ENCODE peak calls at places on chromosomes 5 and 9, in four cellular contexts. A is tibial nerve, O is lower lobe of right lung, X is upper lobe of right lung. H is an unnamed sample.

GRCh38 chr5:113176196-113176595 is 199.6 kb downstream of the DCP2 start:
- DNase-seq in A (no peak), O (no peak), X (no peak), H (no peak)

GRCh38 chr9:27489087-27489876 is 34.8 kb upstream of the IFNK start:
- DNase-seq in A (no peak), O (no peak), X (no peak), H (no peak)

GRCh38 chr5:6704361-6704851 is 8.8 kb upstream of the TENT4A start:
- DNase-seq in A (no peak), O (peak; percentile 64), X (peak; percentile 81), H (peak; percentile 81)

GRCh38 chr5:94031631-94032030 is 290.2 kb upstream of the POU5F2 start:
- DNase-seq in A (no peak), O (no peak), X (no peak), H (no peak)

GRCh38 chr5:156169495-156169894 is 157.5 kb upstream of the SGCD start:
- DNase-seq in A (no peak), O (no peak), X (no peak), H (no peak)

GRCh38 chr5:96687080-96687479 is 24.9 kb downstream of the CAST start:
- DNase-seq in A (no peak), O (no peak), X (no peak), H (no peak)

GRCh38 chr9:6667633-6668280 is 22.2 kb upstream of the GLDC start:
- DNase-seq in A (no peak), O (no peak), X (no peak), H (peak; percentile 15)

GRCh38 chr5:10250804-10251276 is 760 bp downstream of the CCT5 start:
- DNase-seq in A (no peak), O (no peak), X (no peak), H (peak; percentile 41)

GRCh38 chr9:85425153-85425611 is 316.6 kb downstream of the AGTPBP1 start:
- DNase-seq in A (peak; percentile 43), O (peak; percentile 64), X (peak; percentile 73), H (peak; percentile 81)

GRCh38 chr9:100084145-100084478 is 14.7 kb downstream of the ERP44 start:
- DNase-seq in A (no peak), O (no peak), X (no peak), H (no peak)

GRCh38 chr9:76162751-76163500 is 231.3 kb downstream of the RFK start:
- DNase-seq in A (no peak), O (no peak), X (no peak), H (no peak)
- H3K27ac ChIP-seq in A (no peak overlapping the region), O (no peak overlapping the region), X (no peak overlapping the region), H (no peak overlapping the region)

GRCh38 chr9:71003346-71003745 is 118.1 kb downstream of the TRPM3 start:
- DNase-seq in A (no peak), O (no peak), X (no peak), H (no peak)
- TF ChIP-seq CTCF in A (no peak), O (no peak), X (no peak), H (no peak)

GRCh38 chr9:73137286-73137899 is 14.3 kb upstream of the ANXA1 start:
- DNase-seq in A (no peak), O (no peak), X (no peak), H (no peak)
- H3K27ac ChIP-seq in A (no peak overlapping the region), O (no peak overlapping the region), X (no peak overlapping the region), H (no peak overlapping the region)

GRCh38 chr5:11905209-11905608 is 963 bp upstream of the CTNND2 start:
- DNase-seq in A (no peak), O (no peak), X (no peak), H (no peak)

GRCh38 chr5:11903614-11904269 is 504 bp downstream of the CTNND2 start:
- DNase-seq in A (no peak), O (no peak), X (peak; percentile 56), H (peak; percentile 7)

GRCh38 chr5:11909471-11909870 is 5.2 kb upstream of the CTNND2 start:
- DNase-seq in A (no peak), O (no peak), X (no peak), H (no peak)

GRCh38 chr5:11904270-11904906 is at the start of gene CTNND2:
- DNase-seq in A (no peak), O (peak; percentile 49), X (peak; percentile 67), H (peak; percentile 14)

DNA sequence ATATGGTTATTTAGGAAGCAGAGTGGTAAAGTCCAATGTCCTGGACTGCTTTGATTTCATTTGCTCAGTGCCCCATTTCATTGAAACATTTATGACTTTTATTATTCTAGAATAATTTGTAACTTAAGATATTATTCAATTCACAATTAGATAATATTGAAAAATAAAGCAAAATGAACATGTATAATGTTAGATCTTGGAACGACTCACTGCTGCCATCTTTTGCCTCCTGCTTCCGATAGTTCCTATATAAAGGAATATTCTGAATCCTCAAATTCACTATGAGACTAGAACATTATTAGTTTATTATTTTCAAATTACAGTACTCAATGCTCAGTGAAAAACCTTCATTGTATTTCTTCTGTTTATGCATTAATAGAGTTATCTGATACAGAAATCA is 2.2 kb upstream of the CTNND2 start:
- DNase-seq in A (no peak), O (no peak), X (no peak), H (no peak)
- TF ChIP-seq CTCF in A (no peak), O (no peak), X (no peak), H (no peak)

DNA sequence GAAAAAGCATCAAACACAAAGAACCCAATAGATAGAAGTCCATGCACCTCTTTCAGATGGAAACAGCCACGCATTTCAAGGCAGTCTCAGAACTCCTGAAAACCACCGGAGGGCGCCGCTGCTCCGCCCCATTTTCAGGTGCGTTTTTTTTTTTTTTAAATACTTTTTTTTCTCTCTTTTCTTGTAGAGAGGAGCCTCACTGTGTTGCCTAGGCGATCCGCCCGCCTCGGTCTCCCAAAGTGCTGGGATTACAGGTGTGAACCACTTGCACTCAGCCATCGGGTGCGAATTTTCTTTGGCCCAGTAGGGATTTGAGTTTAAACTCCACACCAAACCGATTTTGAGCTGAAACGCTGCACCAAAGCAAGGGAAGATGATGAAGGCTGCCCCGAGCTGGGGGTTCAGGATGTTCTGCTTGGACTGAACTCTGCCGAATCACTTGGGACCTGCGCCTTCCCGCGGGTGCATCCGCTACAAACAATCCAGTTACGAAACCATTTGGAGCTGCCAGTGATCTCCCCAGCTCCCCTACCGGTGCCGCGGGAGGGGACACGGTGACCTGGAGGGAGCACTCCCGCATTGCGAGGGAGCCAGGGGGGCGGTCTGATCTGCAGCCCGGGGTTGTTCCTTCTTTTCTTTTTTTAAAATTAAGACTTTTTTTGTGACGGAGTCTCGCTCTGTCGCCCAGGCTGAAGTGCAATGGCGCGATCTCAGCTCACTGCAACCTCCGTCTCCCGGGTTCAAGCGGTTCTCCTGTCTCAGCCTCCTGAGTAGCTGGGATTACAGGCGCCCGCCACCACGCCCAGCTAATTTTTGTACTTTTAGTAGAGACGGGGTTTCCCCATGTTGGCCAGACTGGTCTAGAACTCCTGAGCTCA is 1.4 kb downstream of the PTGR1 start:
- DNase-seq in A (peak; percentile 39), O (peak; percentile 80), X (peak; percentile 81), H (peak; percentile 79)
- H3K27ac ChIP-seq in A (peak overlapping the region; percentile 81), O (peak overlapping the region; percentile 87), X (peak overlapping the region; percentile 94), H (peak overlapping the region; percentile 87)

GRCh38 chr9:130370226-130370625 is 74.5 kb upstream of the ASS1 start:
- DNase-seq in A (no peak), O (no peak), X (no peak), H (no peak)

GRCh38 chr9:130371196-130371966 is 73.4 kb upstream of the ASS1 start:
- DNase-seq in A (no peak), O (no peak), X (no peak), H (no peak)

GRCh38 chr9:130366888-130367550 is 77.7 kb upstream of the ASS1 start:
- DNase-seq in A (no peak), O (no peak), X (no peak), H (no peak)

GRCh38 chr9:130366072-130366471 is 78.7 kb upstream of the ASS1 start:
- DNase-seq in A (no peak), O (no peak), X (no peak), H (no peak)

DNA sequence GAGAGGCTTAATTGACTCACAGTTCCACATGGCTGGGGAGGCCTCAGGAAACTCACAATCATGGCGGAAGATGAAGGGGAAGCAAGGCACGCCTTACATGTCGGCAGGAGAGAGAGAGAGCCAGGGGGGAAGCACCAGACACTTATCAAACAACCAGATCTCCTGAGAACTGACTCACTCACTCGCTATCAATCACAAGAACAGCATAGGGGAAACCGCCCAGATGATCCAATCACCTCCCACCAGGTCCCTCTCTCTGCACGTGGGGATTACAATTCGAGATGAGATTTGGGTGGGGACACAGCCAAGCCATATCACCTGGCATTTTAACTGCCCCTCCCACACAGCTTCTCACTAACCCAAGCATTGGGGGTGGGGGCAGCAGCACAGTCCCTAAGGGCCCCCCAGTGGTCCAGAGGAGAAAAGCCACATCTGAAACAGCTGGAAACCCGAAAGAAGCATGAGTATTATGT is 76.1 kb upstream of the ASS1 start:
- DNase-seq in A (no peak), O (no peak), X (no peak), H (no peak)
- TF ChIP-seq CTCF in A (no peak), O (no peak), X (no peak), H (peak; percentile 35)

GRCh38 chr5:150508021-150508640 is at the start of gene NDST1:
- DNase-seq in A (no peak), O (peak; percentile 72), X (peak; percentile 77), H (no peak)
- H3K27ac ChIP-seq in A (peak within 1 kb of the TSS; percentile 56), O (peak within 1 kb of the TSS; percentile 78), X (peak within 1 kb of the TSS; percentile 32), H (peak within 1 kb of the TSS; percentile 97)

H was measured in RWPE1.